ENCODE peak calls at places on chromosomes 4 and X, in seven cellular contexts. One of them, this sample, is unnamed.

GRCh38 chr4:128635141-128635911 is 174.2 kb upstream of the JADE1 start:
- DNase-seq in effector memory CD4-positive, alpha-beta T cell: no peak
- DNase-seq in ureter: no peak
- DNase-seq in iris pigment epithelial cell: peak
- DNase-seq in iPS-NIHi11: no peak
- DNase-seq in fibroblast of lung: peak
- DNase-seq in WTC11: no peak
- DNase-seq in this sample: no peak

GRCh38 chr4:40720931-40721330 is 28.8 kb upstream of the NSUN7 start:
- DNase-seq in effector memory CD4-positive, alpha-beta T cell: no peak
- DNase-seq in ureter: no peak
- DNase-seq in iris pigment epithelial cell: no peak
- DNase-seq in iPS-NIHi11: no peak
- DNase-seq in fibroblast of lung: no peak
- DNase-seq in WTC11: no peak
- DNase-seq in this sample: no peak

GRCh38 chrX:148380107-148380506 is 120.3 kb upstream of the AFF2 start:
- DNase-seq in effector memory CD4-positive, alpha-beta T cell: no peak
- DNase-seq in ureter: no peak
- DNase-seq in iris pigment epithelial cell: no peak
- DNase-seq in iPS-NIHi11: no peak
- DNase-seq in fibroblast of lung: no peak
- DNase-seq in WTC11: no peak
- DNase-seq in this sample: no peak

GRCh38 chr4:105126311-105127153 is 20.1 kb upstream of the TET2 start:
- DNase-seq in effector memory CD4-positive, alpha-beta T cell: no peak
- DNase-seq in ureter: no peak
- DNase-seq in iris pigment epithelial cell: peak
- DNase-seq in iPS-NIHi11: no peak
- DNase-seq in fibroblast of lung: peak
- DNase-seq in WTC11: no peak
- DNase-seq in this sample: no peak

GRCh38 chr4:78951862-78952472 is 12.7 kb upstream of the PAQR3 start:
- DNase-seq in effector memory CD4-positive, alpha-beta T cell: no peak
- DNase-seq in ureter: no peak
- DNase-seq in iris pigment epithelial cell: peak
- DNase-seq in iPS-NIHi11: peak
- DNase-seq in fibroblast of lung: peak
- DNase-seq in WTC11: no peak
- DNase-seq in this sample: no peak

GRCh38 chrX:69126642-69127041 is 38.6 kb downstream of the PJA1 start:
- DNase-seq in effector memory CD4-positive, alpha-beta T cell: no peak
- DNase-seq in ureter: no peak
- DNase-seq in iris pigment epithelial cell: no peak
- DNase-seq in iPS-NIHi11: no peak
- DNase-seq in fibroblast of lung: no peak
- DNase-seq in WTC11: no peak
- DNase-seq in this sample: no peak

GRCh38 chrX:138756234-138756633 is 44.7 kb upstream of the FGF13 start:
- DNase-seq in effector memory CD4-positive, alpha-beta T cell: no peak
- DNase-seq in ureter: peak
- DNase-seq in iris pigment epithelial cell: peak
- DNase-seq in iPS-NIHi11: peak
- DNase-seq in fibroblast of lung: peak
- DNase-seq in WTC11: peak
- DNase-seq in this sample: no peak

GRCh38 chr4:40630335-40631021 is 814 bp upstream of the RBM47 start:
- DNase-seq in effector memory CD4-positive, alpha-beta T cell: no peak
- DNase-seq in ureter: peak
- DNase-seq in iris pigment epithelial cell: no peak
- DNase-seq in iPS-NIHi11: peak
- DNase-seq in fibroblast of lung: no peak
- DNase-seq in WTC11: peak
- DNase-seq in this sample: no peak

GRCh38 chr4:184538023-184538599 is 63.8 kb upstream of the IRF2 start:
- DNase-seq in effector memory CD4-positive, alpha-beta T cell: peak
- DNase-seq in ureter: peak
- DNase-seq in iris pigment epithelial cell: peak
- DNase-seq in iPS-NIHi11: peak
- DNase-seq in fibroblast of lung: peak
- DNase-seq in WTC11: no peak
- DNase-seq in this sample: peak

GRCh38 chr4:82833696-82834313 is 35.2 kb upstream of the SCD5 start:
- DNase-seq in effector memory CD4-positive, alpha-beta T cell: no peak
- DNase-seq in ureter: no peak
- DNase-seq in iris pigment epithelial cell: peak
- DNase-seq in iPS-NIHi11: no peak
- DNase-seq in fibroblast of lung: peak
- DNase-seq in WTC11: no peak
- DNase-seq in this sample: no peak